ENCODE peak calls at places on chromosomes 16 and 17, in seven cellular contexts. N, D, U, J, K, V and H are unnamed samples.

GRCh38 chr16:1713933-1714332 is 7.9 kb downstream of the MAPK8IP3 start:
- DNase-seq in U (no peak), K (no peak), J (peak), V (no peak), D (no peak), N (no peak), H (peak)

GRCh38 chr17:50129303-50129945 is 536 bp downstream of the SAMD14 start:
- DNase-seq in V (no peak), J (peak), U (no peak), D (peak), K (peak), N (no peak), H (peak)

GRCh38 chr16:80610489-80611156 is 69.8 kb downstream of the DYNLRB2 start:
- DNase-seq in V (peak), J (no peak), N (no peak), D (no peak), U (no peak), K (no peak), H (no peak)

GRCh38 chr16:19130852-19131808 is 17.4 kb downstream of the ITPRIPL2 start:
- DNase-seq in U (no peak), J (no peak), D (peak), V (peak), K (peak), N (no peak), H (peak)

GRCh38 chr17:9987779-9988585 is 82.9 kb upstream of the RCVRN start:
- DNase-seq in N (peak), J (peak), D (peak), U (no peak), K (peak), V (peak), H (peak)

GRCh38 chr16:89895482-89896250 is 22.3 kb downstream of the TCF25 start:
- DNase-seq in N (no peak), K (no peak), U (no peak), J (no peak), V (no peak), D (no peak), H (no peak)

GRCh38 chr17:17514993-17515920 is 19.1 kb upstream of the RASD1 start:
- DNase-seq in K (peak), N (no peak), U (peak), V (no peak), D (peak), J (peak), H (peak)

GRCh38 chr17:59666235-59666634 is 41.0 kb downstream of the PTRH2 start:
- DNase-seq in J (no peak), D (no peak), U (no peak), V (no peak), K (no peak), N (no peak), H (no peak)

GRCh38 chr16:87411375-87412271 is 19.5 kb downstream of the MAP1LC3B start:
- DNase-seq in D (no peak), K (no peak), U (no peak), V (no peak), J (no peak), N (no peak), H (no peak)

GRCh38 chr17:77363821-77364361 is 223.1 kb downstream of the SEC14L1 start:
- DNase-seq in V (no peak), N (no peak), U (no peak), J (peak), K (peak), D (peak), H (peak)

GRCh38 chr17:83180996-83181481 is 101.6 kb downstream of the METRNL start:
- DNase-seq in N (no peak), U (no peak), J (peak), D (no peak), K (no peak), V (no peak), H (no peak)

GRCh38 chr17:58528443-58528842 is 14.0 kb upstream of the MTMR4 start:
- DNase-seq in D (peak), U (no peak), V (no peak), N (no peak), K (no peak), J (no peak), H (no peak)

GRCh38 chr17:5563451-5563850 is 20.9 kb downstream of the NLRP1 start:
- DNase-seq in U (no peak), N (no peak), K (peak), J (no peak), D (no peak), V (no peak), H (no peak)

GRCh38 chr16:18983565-18984424 is at the start of gene TMC7:
- DNase-seq in U (peak), J (peak), V (peak), D (peak), N (peak), K (peak), H (peak)

GRCh38 chr16:56742030-56742984 is 12.4 kb downstream of the NUP93 start:
- DNase-seq in D (peak), N (no peak), V (peak), J (no peak), K (peak), U (no peak), H (peak)

GRCh38 chr16:79876332-79876730 is 275.8 kb upstream of the MAF start:
- DNase-seq in V (no peak), D (no peak), U (no peak), N (no peak), J (no peak), K (no peak), H (no peak)

GRCh38 chr17:70819183-70819582 is 649.9 kb downstream of the KCNJ2 start:
- DNase-seq in J (no peak), U (no peak), D (no peak), N (no peak), V (no peak), K (no peak), H (no peak)

GRCh38 chr16:11361751-11362742 is 16.8 kb downstream of the RMI2 start:
- DNase-seq in D (no peak), K (no peak), U (no peak), J (no peak), V (no peak), N (no peak), H (no peak)

GRCh38 chr17:76481091-76481655 is 13.8 kb downstream of the AANAT start:
- DNase-seq in U (no peak), J (no peak), N (no peak), D (no peak), V (no peak), K (no peak), H (no peak)

GRCh38 chr17:70139449-70139993 is 29.8 kb upstream of the KCNJ2 start:
- DNase-seq in N (no peak), K (no peak), D (no peak), V (no peak), U (no peak), J (no peak), H (no peak)

GRCh38 chr16:89027281-89027680 is 50.3 kb upstream of the CBFA2T3 start:
- DNase-seq in V (no peak), D (no peak), K (no peak), N (no peak), J (no peak), U (no peak), H (no peak)

GRCh38 chr17:66369830-66370229 is 67.4 kb downstream of the PRKCA start:
- DNase-seq in U (no peak), J (no peak), V (no peak), D (no peak), N (no peak), K (no peak), H (no peak)

GRCh38 chr16:2148714-2149629 is 547 bp downstream of the RAB26 start:
- DNase-seq in J (peak), D (no peak), U (no peak), K (no peak), N (no peak), V (peak), H (peak)

GRCh38 chr17:43757171-43757660 is 1.4 kb downstream of the SOST start:
- DNase-seq in N (no peak), V (no peak), U (no peak), K (no peak), J (no peak), D (no peak), H (no peak)

GRCh38 chr16:29317269-29317668 is 89.2 kb downstream of the NPIPB11 start:
- DNase-seq in N (no peak), K (no peak), D (no peak), V (no peak), J (no peak), U (no peak), H (no peak)
- H2BK120ac ChIP-seq in N (no peak), K (peak), D (no peak), V (no peak), J (no peak), U (no peak), H (no peak)

DNA sequence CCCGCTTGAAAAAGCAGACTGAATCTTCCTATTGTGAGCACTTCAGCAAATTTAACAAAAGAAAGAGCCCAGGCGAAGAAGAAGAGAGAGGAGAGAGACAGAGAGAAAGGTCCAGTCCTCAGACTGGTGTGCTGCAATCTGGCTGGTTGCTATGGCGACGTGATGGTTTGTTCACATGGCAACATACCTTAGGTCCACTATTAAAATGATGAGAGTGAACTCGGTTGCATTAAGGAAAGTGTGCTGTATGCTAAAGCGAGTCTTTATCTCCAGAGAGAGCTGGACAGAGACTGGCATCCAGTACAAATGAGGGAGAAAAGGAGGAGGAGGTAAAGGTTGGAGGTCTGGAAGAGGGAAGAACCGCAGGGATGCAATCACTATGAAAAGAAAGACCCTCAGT is 271.8 kb upstream of the ZFHX3 start:
- DNase-seq in K (no peak), U (no peak), J (no peak), N (peak), D (no peak), V (no peak), H (peak)
- H3K18ac ChIP-seq in K (no peak), U (no peak), J (no peak), N (no peak), D (no peak), V (no peak), H (no peak)

DNA sequence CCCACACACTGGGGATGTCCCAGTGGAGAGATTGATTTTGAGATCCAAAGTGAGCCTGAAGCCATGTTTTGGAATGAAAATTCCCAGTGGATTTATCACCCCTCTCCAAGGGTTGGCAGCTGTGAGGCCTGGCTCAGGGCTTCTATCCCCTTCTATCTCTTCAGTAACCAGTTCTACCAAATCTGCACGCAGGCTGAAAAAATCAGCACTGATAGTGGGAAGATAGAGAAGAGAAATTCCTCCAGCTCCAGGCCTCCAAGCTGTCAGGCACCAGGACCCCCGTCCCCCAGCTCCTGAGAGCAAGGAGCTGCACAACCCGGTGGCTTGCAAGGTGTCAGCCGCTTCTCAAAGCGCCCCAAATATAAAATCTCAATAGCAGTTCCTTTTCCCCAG is 1.0 kb downstream of the FLOT2 start:
- DNase-seq in K (no peak), V (peak), D (peak), N (no peak), U (no peak), J (no peak), H (peak)
- H2BK120ac ChIP-seq in K (no peak), V (peak), D (no peak), N (no peak), U (no peak), J (no peak), H (no peak)

GRCh38 chr16:64453643-64454042 is 668.2 kb downstream of the CDH11 start:
- DNase-seq in K (no peak), D (peak), V (no peak), J (no peak), N (no peak), U (no peak), H (no peak)

GRCh38 chr16:64445649-64446048 is 676.2 kb downstream of the CDH11 start:
- DNase-seq in K (peak), U (no peak), D (no peak), J (no peak), N (no peak), V (no peak), H (peak)

GRCh38 chr16:64452446-64452845 is 669.4 kb downstream of the CDH11 start:
- DNase-seq in V (no peak), U (no peak), K (no peak), D (peak), N (no peak), J (no peak), H (no peak)

GRCh38 chr16:64449511-64449910 is 672.4 kb downstream of the CDH11 start:
- DNase-seq in N (no peak), V (no peak), D (no peak), K (no peak), U (no peak), J (no peak), H (no peak)

GRCh38 chr16:64450170-64450569 is 671.7 kb downstream of the CDH11 start:
- DNase-seq in J (no peak), V (no peak), D (no peak), N (no peak), U (no peak), K (peak), H (no peak)
- H3K18ac ChIP-seq in J (no peak), V (no peak), D (no peak), N (no peak), U (no peak), K (no peak), H (no peak)

DNA sequence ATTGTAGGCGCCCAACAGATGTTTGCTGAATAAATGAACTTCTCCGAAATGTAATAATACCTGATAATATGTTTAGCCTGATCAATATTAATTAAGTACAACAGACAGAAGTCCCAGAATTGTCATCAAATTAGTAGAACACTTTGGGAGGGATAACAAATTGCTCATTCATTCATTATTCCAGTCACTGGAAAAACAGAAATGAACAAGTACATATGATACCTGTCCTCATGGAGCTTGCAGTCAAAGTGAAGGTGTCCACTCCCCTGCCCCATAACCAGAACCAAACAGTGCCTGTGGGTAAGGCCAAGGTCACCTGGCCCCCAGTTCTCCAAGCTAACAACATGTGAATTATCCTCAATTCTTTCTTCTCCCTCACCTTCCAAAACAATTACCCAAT is 42.8 kb downstream of the MYO1D start:
- DNase-seq in N (no peak), V (no peak), J (no peak), U (no peak), K (no peak), D (no peak), H (no peak)
- H2BK120ac ChIP-seq in N (no peak), V (no peak), J (no peak), U (no peak), K (no peak), D (no peak), H (no peak)